ENCODE peak calls at places on chromosome 11, in seven cellular contexts. B is HCT116, H is PC-3, E is MM.1S, X is Karpas-422, L is GM23248, A is OCI-LY7. C is an unnamed sample. For H3K9me2, the result is how much of the 10 kb centered on the place peaks cover.

GRCh38 chr11:103175461-103176129 is 66.4 kb downstream of the DYNC2H1 start:
- DNase-seq in B (no peak), H (no peak), E (no peak), X (no peak), L (no peak), A (no peak), C (no peak)

GRCh38 chr11:66619080-66619554 is 2.7 kb downstream of the RBM14 start:
- DNase-seq in B (no peak), H (no peak), E (peak), X (no peak), L (peak), A (no peak), C (no peak)

GRCh38 chr11:61026121-61027031 is 54.9 kb downstream of the CD6 start:
- DNase-seq in B (no peak), H (no peak), E (no peak), X (no peak), L (no peak), A (peak), C (no peak)

GRCh38 chr11:125451400-125452124 is 44.5 kb downstream of the FEZ1 start:
- DNase-seq in B (no peak), H (no peak), E (peak), X (no peak), L (peak), A (no peak), C (peak)

GRCh38 chr11:8019671-8020597 is 32.8 kb downstream of the EIF3F start:
- DNase-seq in B (no peak), H (no peak), E (no peak), X (no peak), L (peak), A (no peak), C (peak)

GRCh38 chr11:125262194-125262824 is 97.8 kb downstream of the PKNOX2 start:
- DNase-seq in B (no peak), H (no peak), E (no peak), X (no peak), L (no peak), A (no peak), C (no peak)

GRCh38 chr11:1260620-1261019 is 37.8 kb downstream of the MUC5B start:
- DNase-seq in B (no peak), H (no peak), E (no peak), X (no peak), L (no peak), A (no peak), C (no peak)

GRCh38 chr11:86589204-86589603 is 83.2 kb downstream of the ME3 start:
- DNase-seq in B (no peak), H (no peak), E (no peak), X (no peak), L (no peak), A (no peak), C (no peak)

GRCh38 chr11:79119491-79120284 is 321.1 kb downstream of the TENM4 start:
- DNase-seq in B (no peak), H (no peak), E (no peak), X (no peak), L (no peak), A (no peak), C (no peak)

GRCh38 chr11:73961321-73961720 is 10.5 kb downstream of the DNAJB13 start:
- DNase-seq in B (no peak), H (peak), E (no peak), X (no peak), L (peak), A (no peak), C (no peak)

GRCh38 chr11:68439355-68440065 is 21.0 kb upstream of the PPP6R3 start:
- DNase-seq in B (no peak), H (no peak), E (no peak), X (no peak), L (no peak), A (no peak), C (peak)

GRCh38 chr11:27183672-27184457 is 143.2 kb downstream of the BBOX1 start:
- DNase-seq in B (peak), H (peak), E (peak), X (peak), L (peak), A (peak), C (peak)

GRCh38 chr11:15493921-15494630 is 379.4 kb downstream of the INSC start:
- DNase-seq in B (no peak), H (peak), E (no peak), X (no peak), L (no peak), A (no peak), C (no peak)

GRCh38 chr11:46216765-46217089 is 60.7 kb upstream of the CREB3L1 start:
- DNase-seq in B (no peak), H (no peak), E (no peak), X (no peak), L (no peak), A (no peak), C (no peak)

GRCh38 chr11:70189622-70190021 is 13.5 kb upstream of the FADD start:
- DNase-seq in B (no peak), H (no peak), E (no peak), X (no peak), L (no peak), A (no peak), C (no peak)

GRCh38 chr11:94760296-94760695 is 7.9 kb upstream of the AMOTL1 start:
- DNase-seq in B (no peak), H (no peak), E (no peak), X (no peak), L (no peak), A (no peak), C (no peak)

GRCh38 chr11:116072133-116072532 is 567.9 kb upstream of the CADM1 start:
- DNase-seq in B (no peak), H (no peak), E (no peak), X (no peak), L (no peak), A (no peak), C (peak)

GRCh38 chr11:37199082-37199481 is 601.0 kb upstream of the RAG2 start:
- DNase-seq in B (no peak), H (no peak), E (no peak), X (no peak), L (no peak), A (no peak), C (no peak)

GRCh38 chr11:65791719-65792213 is 4.9 kb downstream of the OVOL1 start:
- DNase-seq in B (no peak), H (peak), E (peak), X (peak), L (peak), A (peak), C (no peak)

GRCh38 chr11:130145975-130146776 is 13.4 kb upstream of the ST14 start:
- DNase-seq in B (peak), H (peak), E (peak), X (no peak), L (peak), A (no peak), C (peak)

GRCh38 chr11:2202071-2202899 is 30.7 kb upstream of the TH start:
- DNase-seq in B (no peak), H (peak), E (no peak), X (no peak), L (no peak), A (peak), C (no peak)

GRCh38 chr11:17848709-17849108 is 114.1 kb downstream of the KCNC1 start:
- DNase-seq in B (no peak), H (no peak), E (no peak), X (no peak), L (no peak), A (no peak), C (no peak)

GRCh38 chr11:17846852-17847453 is 112.4 kb downstream of the KCNC1 start:
- DNase-seq in B (no peak), H (peak), E (no peak), X (peak), L (peak), A (peak), C (peak)

GRCh38 chr11:17839973-17840611 is 105.5 kb downstream of the KCNC1 start:
- DNase-seq in B (no peak), H (peak), E (no peak), X (no peak), L (no peak), A (no peak), C (no peak)

GRCh38 chr11:17845431-17845881 is 110.9 kb downstream of the KCNC1 start:
- DNase-seq in B (no peak), H (peak), E (no peak), X (no peak), L (peak), A (no peak), C (no peak)
- H3K9me2 ChIP-seq in B (under half), H (under half), E (under half), X (under half), L (under half), A (under half), C (under half)

DNA sequence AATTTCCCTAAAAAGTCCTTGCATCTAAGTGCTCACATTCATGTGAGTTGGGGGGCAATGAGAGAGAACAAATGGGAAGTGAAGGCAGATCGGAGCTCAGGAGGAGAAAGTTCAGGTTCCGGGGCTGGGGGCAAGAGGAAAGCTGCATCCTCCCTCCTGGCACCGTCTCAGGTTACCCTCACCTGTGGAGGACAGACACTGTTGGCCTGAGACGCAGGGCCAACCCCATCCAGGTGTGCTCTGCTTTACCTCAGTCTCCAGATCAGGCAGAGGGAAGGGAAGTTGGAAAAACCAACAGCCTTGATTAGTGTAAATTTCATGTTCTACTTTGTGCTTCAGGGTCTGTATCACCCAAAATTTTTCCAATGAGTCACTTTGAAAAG is 146.9 kb downstream of the TRIM29 start:
- DNase-seq in B (no peak), H (no peak), E (no peak), X (no peak), L (no peak), A (no peak), C (no peak)
- H3K9me2 ChIP-seq in B (under half), H (under half), E (under half), X (under half), L (under half), A (under half), C (under half)

GRCh38 chr11:62418136-62418535 is 697 bp upstream of the SCGB1A1 start:
- DNase-seq in B (no peak), H (no peak), E (no peak), X (no peak), L (no peak), A (no peak), C (no peak)
- H3K9me2 ChIP-seq in B (under half), H (under half), E (under half), X (under half), L (under half), A (under half), C (under half)

GRCh38 chr11:88482871-88483301 is 145.3 kb upstream of the CTSC start:
- DNase-seq in B (no peak), H (peak), E (no peak), X (no peak), L (peak), A (no peak), C (no peak)

GRCh38 chr11:88489030-88489429 is 151.5 kb upstream of the CTSC start:
- DNase-seq in B (no peak), H (peak), E (no peak), X (no peak), L (no peak), A (no peak), C (no peak)

GRCh38 chr11:88480217-88480616 is 142.7 kb upstream of the CTSC start:
- DNase-seq in B (no peak), H (peak), E (no peak), X (no peak), L (peak), A (no peak), C (no peak)

GRCh38 chr11:88487646-88488045 is 150.1 kb upstream of the CTSC start:
- DNase-seq in B (no peak), H (peak), E (no peak), X (no peak), L (no peak), A (no peak), C (no peak)

GRCh38 chr11:88484873-88485621 is 147.5 kb upstream of the CTSC start:
- DNase-seq in B (peak), H (peak), E (peak), X (peak), L (peak), A (peak), C (peak)
- H3K9me2 ChIP-seq in B (under half), H (under half), E (under half), X (under half), L (under half), A (under half), C (under half)

GRCh38 chr11:75240381-75241035 is at the start of gene TPBGL:
- DNase-seq in B (no peak), H (no peak), E (no peak), X (no peak), L (peak), A (no peak), C (peak)
- H3K9me2 ChIP-seq in B (under half), H (under half), E (under half), X (under half), L (under half), A (under half), C (under half)

GRCh38 chr11:110763249-110764011 is 51.2 kb upstream of the ARHGAP20 start:
- DNase-seq in B (no peak), H (no peak), E (no peak), X (no peak), L (peak), A (no peak), C (no peak)
- H3K9me2 ChIP-seq in B (under half), H (under half), E (under half), X (under half), L (under half), A (under half), C (under half)

C was measured in GM23338.